ENCODE peak calls at places on chromosome 22, in five cellular contexts. One of them, this sample, is unnamed.

GRCh38 chr22:50620861-50621490 is 7.0 kb downstream of the ARSA start:
- DNase-seq in psoas muscle: peak; percentile 62
- DNase-seq in COR-L47: no peak
- DNase-seq in neuronal stem cell: no peak
- DNase-seq in NCI-H1436: no peak
- DNase-seq in this sample: peak; percentile 32

GRCh38 chr22:38501797-38502672 is 4.1 kb downstream of the DDX17 start:
- DNase-seq in NCI-H1436: no peak
- DNase-seq in psoas muscle: no peak
- DNase-seq in neuronal stem cell: no peak
- DNase-seq in COR-L47: no peak
- DNase-seq in this sample: no peak

GRCh38 chr22:42273855-42274451 is 3.5 kb upstream of the TCF20 start:
- DNase-seq in neuronal stem cell: no peak
- DNase-seq in psoas muscle: no peak
- DNase-seq in NCI-H1436: no peak
- DNase-seq in COR-L47: no peak
- DNase-seq in this sample: no peak

GRCh38 chr22:44363214-44363979 is 50.6 kb upstream of the SHISAL1 start:
- DNase-seq in psoas muscle: peak; percentile 91
- DNase-seq in NCI-H1436: no peak
- DNase-seq in COR-L47: no peak
- DNase-seq in neuronal stem cell: no peak
- DNase-seq in this sample: no peak

GRCh38 chr22:24134090-24134846 is 47.0 kb upstream of the SUSD2 start:
- DNase-seq in neuronal stem cell: peak; percentile 61
- DNase-seq in NCI-H1436: no peak
- DNase-seq in COR-L47: no peak
- DNase-seq in psoas muscle: no peak
- DNase-seq in this sample: no peak

GRCh38 chr22:26494506-26494905 is 10.8 kb downstream of the SRRD start:
- DNase-seq in COR-L47: no peak
- DNase-seq in psoas muscle: no peak
- DNase-seq in neuronal stem cell: no peak
- DNase-seq in NCI-H1436: no peak
- DNase-seq in this sample: no peak

GRCh38 chr22:21632237-21632895 is at the start of gene CCDC116:
- DNase-seq in psoas muscle: peak; percentile 68
- DNase-seq in neuronal stem cell: no peak
- DNase-seq in COR-L47: no peak
- DNase-seq in NCI-H1436: peak; percentile 29
- DNase-seq in this sample: peak; percentile 18

GRCh38 chr22:49281467-49282340 is 546.0 kb downstream of the BRD1 start:
- DNase-seq in neuronal stem cell: no peak
- DNase-seq in psoas muscle: no peak
- DNase-seq in NCI-H1436: no peak
- DNase-seq in COR-L47: no peak
- DNase-seq in this sample: no peak

GRCh38 chr22:31097941-31098632 is 9.3 kb downstream of the SELENOM start:
- DNase-seq in COR-L47: no peak
- DNase-seq in NCI-H1436: no peak
- DNase-seq in psoas muscle: no peak
- DNase-seq in neuronal stem cell: no peak
- DNase-seq in this sample: no peak

GRCh38 chr22:39148727-39149535 is 3.5 kb downstream of the CBX7 start:
- DNase-seq in neuronal stem cell: no peak
- DNase-seq in COR-L47: no peak
- DNase-seq in psoas muscle: peak; percentile 79
- DNase-seq in NCI-H1436: no peak
- DNase-seq in this sample: no peak

GRCh38 chr22:28034760-28035401 is 115.8 kb upstream of the PITPNB start:
- DNase-seq in COR-L47: peak; percentile 95
- DNase-seq in NCI-H1436: peak; percentile 96
- DNase-seq in psoas muscle: peak; percentile 95
- DNase-seq in neuronal stem cell: no peak
- DNase-seq in this sample: no peak

GRCh38 chr22:25668437-25668836 is 73.6 kb upstream of the MYO18B start:
- DNase-seq in COR-L47: no peak
- DNase-seq in psoas muscle: no peak
- DNase-seq in NCI-H1436: no peak
- DNase-seq in neuronal stem cell: no peak
- DNase-seq in this sample: no peak

GRCh38 chr22:44889233-44889878 is 120.4 kb downstream of the PHF21B start:
- DNase-seq in COR-L47: no peak
- DNase-seq in NCI-H1436: no peak
- DNase-seq in psoas muscle: no peak
- DNase-seq in neuronal stem cell: no peak
- DNase-seq in this sample: no peak

GRCh38 chr22:29093980-29094379 is 21.1 kb downstream of the KREMEN1 start:
- DNase-seq in COR-L47: no peak
- DNase-seq in NCI-H1436: no peak
- DNase-seq in neuronal stem cell: no peak
- DNase-seq in psoas muscle: no peak
- DNase-seq in this sample: no peak

GRCh38 chr22:50218996-50219727 is 18.4 kb downstream of the SELENOO start:
- DNase-seq in psoas muscle: peak; percentile 94
- DNase-seq in COR-L47: peak; percentile 85
- DNase-seq in neuronal stem cell: no peak
- DNase-seq in NCI-H1436: peak; percentile 17
- DNase-seq in this sample: no peak

GRCh38 chr22:29936186-29936585 is 53.2 kb downstream of the MTMR3 start:
- DNase-seq in neuronal stem cell: no peak
- DNase-seq in NCI-H1436: no peak
- DNase-seq in psoas muscle: no peak
- DNase-seq in COR-L47: no peak
- DNase-seq in this sample: no peak

GRCh38 chr22:28978158-28978557 is 83.5 kb downstream of the C22orf31 start:
- DNase-seq in psoas muscle: peak; percentile 77
- DNase-seq in COR-L47: no peak
- DNase-seq in NCI-H1436: no peak
- DNase-seq in neuronal stem cell: no peak
- DNase-seq in this sample: no peak

GRCh38 chr22:48100685-48101417 is 1338.4 kb downstream of the TBC1D22A start:
- DNase-seq in neuronal stem cell: no peak
- DNase-seq in COR-L47: no peak
- DNase-seq in NCI-H1436: no peak
- DNase-seq in psoas muscle: no peak
- DNase-seq in this sample: no peak

GRCh38 chr22:48459859-48460823 is 1367.5 kb downstream of the BRD1 start:
- DNase-seq in neuronal stem cell: no peak
- DNase-seq in psoas muscle: no peak
- DNase-seq in COR-L47: no peak
- DNase-seq in NCI-H1436: no peak
- DNase-seq in this sample: no peak

GRCh38 chr22:31295831-31296230 is 3.5 kb upstream of the PIK3IP1 start:
- DNase-seq in psoas muscle: no peak
- DNase-seq in neuronal stem cell: no peak
- DNase-seq in COR-L47: no peak
- DNase-seq in NCI-H1436: no peak
- DNase-seq in this sample: no peak

GRCh38 chr22:20204821-20205220 is 54.0 kb upstream of the CCDC188 start:
- DNase-seq in psoas muscle: no peak
- DNase-seq in COR-L47: no peak
- DNase-seq in NCI-H1436: no peak
- DNase-seq in neuronal stem cell: no peak
- DNase-seq in this sample: no peak

GRCh38 chr22:35051034-35051535 is 14.9 kb upstream of the ISX start:
- DNase-seq in neuronal stem cell: no peak
- DNase-seq in NCI-H1436: no peak
- DNase-seq in psoas muscle: no peak
- DNase-seq in COR-L47: peak; percentile 89
- DNase-seq in this sample: no peak

GRCh38 chr22:23282516-23282915 is 102.2 kb downstream of the BCR start:
- DNase-seq in psoas muscle: no peak
- DNase-seq in neuronal stem cell: no peak
- DNase-seq in NCI-H1436: no peak
- DNase-seq in COR-L47: no peak
- DNase-seq in this sample: no peak

GRCh38 chr22:50445071-50445879 is 29.6 kb downstream of the SBF1 start:
- DNase-seq in psoas muscle: no peak
- DNase-seq in COR-L47: no peak
- DNase-seq in neuronal stem cell: no peak
- DNase-seq in NCI-H1436: peak; percentile 36
- DNase-seq in this sample: no peak

GRCh38 chr22:49608228-49608627 is 219.4 kb downstream of the BRD1 start:
- DNase-seq in neuronal stem cell: no peak
- DNase-seq in psoas muscle: no peak
- DNase-seq in COR-L47: no peak
- DNase-seq in NCI-H1436: no peak
- DNase-seq in this sample: no peak

GRCh38 chr22:31952459-31952858 is 8.1 kb downstream of the YWHAH start:
- DNase-seq in NCI-H1436: no peak
- DNase-seq in psoas muscle: no peak
- DNase-seq in COR-L47: no peak
- DNase-seq in neuronal stem cell: no peak
- DNase-seq in this sample: no peak

GRCh38 chr22:39236321-39237275 is 8.2 kb downstream of the PDGFB start:
- DNase-seq in psoas muscle: peak; percentile 87
- DNase-seq in neuronal stem cell: no peak
- DNase-seq in NCI-H1436: peak; percentile 59
- DNase-seq in COR-L47: no peak
- DNase-seq in this sample: no peak

GRCh38 chr22:30178180-30179126 is 68.1 kb downstream of the LIF start:
- DNase-seq in COR-L47: no peak
- DNase-seq in neuronal stem cell: no peak
- DNase-seq in psoas muscle: no peak
- DNase-seq in NCI-H1436: no peak
- DNase-seq in this sample: no peak

GRCh38 chr22:47175151-47175760 is 412.8 kb downstream of the TBC1D22A start:
- DNase-seq in psoas muscle: peak; percentile 50
- DNase-seq in COR-L47: no peak
- DNase-seq in neuronal stem cell: no peak
- DNase-seq in NCI-H1436: no peak
- DNase-seq in this sample: no peak

GRCh38 chr22:50505776-50506610 is 1.5 kb downstream of the LMF2 start:
- DNase-seq in neuronal stem cell: no peak
- DNase-seq in psoas muscle: no peak
- DNase-seq in COR-L47: peak; percentile 93
- DNase-seq in NCI-H1436: no peak
- DNase-seq in this sample: no peak

GRCh38 chr22:44298331-44299087 is 14.2 kb downstream of the SHISAL1 start:
- DNase-seq in neuronal stem cell: no peak
- DNase-seq in NCI-H1436: no peak
- DNase-seq in COR-L47: no peak
- DNase-seq in psoas muscle: no peak
- DNase-seq in this sample: no peak

GRCh38 chr22:42720263-42721044 is at the start of gene A4GALT:
- DNase-seq in psoas muscle: peak; percentile 58
- DNase-seq in NCI-H1436: no peak
- DNase-seq in COR-L47: no peak
- DNase-seq in neuronal stem cell: no peak
- DNase-seq in this sample: no peak

GRCh38 chr22:40383905-40384304 is 13.5 kb downstream of the SGSM3 start:
- DNase-seq in neuronal stem cell: no peak
- DNase-seq in psoas muscle: no peak
- DNase-seq in COR-L47: no peak
- DNase-seq in NCI-H1436: no peak
- DNase-seq in this sample: no peak

GRCh38 chr22:29032584-29032983 is 29.0 kb downstream of the C22orf31 start:
- DNase-seq in psoas muscle: no peak
- DNase-seq in COR-L47: no peak
- DNase-seq in neuronal stem cell: no peak
- DNase-seq in NCI-H1436: no peak
- DNase-seq in this sample: no peak

GRCh38 chr22:20562607-20563463 is 55.4 kb downstream of the MED15 start:
- DNase-seq in NCI-H1436: no peak
- DNase-seq in psoas muscle: peak; percentile 19
- DNase-seq in neuronal stem cell: no peak
- DNase-seq in COR-L47: no peak
- DNase-seq in this sample: no peak

GRCh38 chr22:16972311-16972710 is 35.7 kb downstream of the GAB4 start:
- DNase-seq in neuronal stem cell: no peak
- DNase-seq in NCI-H1436: no peak
- DNase-seq in COR-L47: no peak
- DNase-seq in psoas muscle: no peak
- DNase-seq in this sample: no peak

GRCh38 chr22:44033689-44034088 is 9.6 kb downstream of the PARVB start:
- DNase-seq in COR-L47: no peak
- DNase-seq in NCI-H1436: no peak
- DNase-seq in neuronal stem cell: no peak
- DNase-seq in psoas muscle: peak; percentile 64
- DNase-seq in this sample: no peak